ENCODE peak calls at places on chromosomes 3 and 15, in nine cellular contexts. K, U, N, R, E, V, X, G and T are unnamed samples.

GRCh38 chr3:123881771-123882170 is 2.4 kb downstream of the MYLK start:
- DNase-seq in K (no peak), U (no peak), N (no peak), R (no peak), E (no peak), V (no peak), X (no peak), G (no peak), T (no peak)

GRCh38 chr3:140117111-140117526 is 182.1 kb downstream of the CLSTN2 start:
- DNase-seq in K (no peak), U (peak), N (no peak), R (no peak), E (no peak), V (no peak), X (no peak), G (no peak), T (peak)

GRCh38 chr15:29913528-29914135 is 91.4 kb upstream of the TJP1 start:
- DNase-seq in K (no peak), U (no peak), N (no peak), R (no peak), E (no peak), V (no peak), X (no peak), G (no peak), T (no peak)

GRCh38 chr3:69914395-69914794 is 85.1 kb upstream of the SAMMSON start:
- DNase-seq in K (no peak), U (no peak), N (no peak), R (no peak), E (no peak), V (no peak), X (no peak), G (no peak), T (no peak)

GRCh38 chr15:55530861-55531313 is 22.9 kb upstream of the DNAAF4 start:
- DNase-seq in K (no peak), U (no peak), N (no peak), R (no peak), E (no peak), V (no peak), X (peak), G (no peak), T (no peak)

GRCh38 chr3:147735662-147736061 is 326.5 kb downstream of the ZIC1 start:
- DNase-seq in K (no peak), U (no peak), N (no peak), R (no peak), E (no peak), V (no peak), X (no peak), G (no peak), T (no peak)

GRCh38 chr15:67120009-67120838 is 54.8 kb downstream of the SMAD3 start:
- DNase-seq in K (no peak), U (no peak), N (no peak), R (no peak), E (no peak), V (no peak), X (no peak), G (no peak), T (no peak)

GRCh38 chr3:111715911-111716523 is 120.9 kb upstream of the ZBED2 start:
- DNase-seq in K (no peak), U (peak), N (no peak), R (no peak), E (peak), V (no peak), X (peak), G (peak), T (no peak)

GRCh38 chr3:172285844-172286243 is 162.4 kb downstream of the GHSR start:
- DNase-seq in K (no peak), U (no peak), N (no peak), R (no peak), E (no peak), V (no peak), X (no peak), G (no peak), T (no peak)

GRCh38 chr3:126117786-126118185 is 33.9 kb upstream of the SLC41A3 start:
- DNase-seq in K (no peak), U (no peak), N (no peak), R (no peak), E (no peak), V (no peak), X (no peak), G (no peak), T (peak)

GRCh38 chr3:180430896-180431295 is 171.1 kb upstream of the TTC14 start:
- DNase-seq in K (no peak), U (no peak), N (no peak), R (no peak), E (no peak), V (no peak), X (no peak), G (no peak), T (no peak)

GRCh38 chr15:83170474-83171165 is 37.0 kb downstream of the HDGFL3 start:
- DNase-seq in K (no peak), U (no peak), N (no peak), R (no peak), E (no peak), V (no peak), X (no peak), G (no peak), T (no peak)

GRCh38 chr3:194421-194820 is 2.1 kb upstream of the CHL1 start:
- DNase-seq in K (no peak), U (no peak), N (no peak), R (no peak), E (no peak), V (no peak), X (no peak), G (no peak), T (no peak)

GRCh38 chr3:70090322-70090913 is 90.9 kb downstream of the SAMMSON start:
- DNase-seq in K (no peak), U (no peak), N (no peak), R (no peak), E (no peak), V (no peak), X (peak), G (no peak), T (no peak)

GRCh38 chr3:159938712-159939111 is 49.9 kb upstream of the IL12A start:
- DNase-seq in K (no peak), U (no peak), N (no peak), R (no peak), E (no peak), V (no peak), X (no peak), G (no peak), T (no peak)

GRCh38 chr15:52651868-52652267 is 27.3 kb downstream of the ATOSA start:
- DNase-seq in K (no peak), U (peak), N (peak), R (no peak), E (peak), V (peak), X (peak), G (peak), T (peak)

GRCh38 chr3:23329471-23329870 is 126.3 kb downstream of the UBE2E2 start:
- DNase-seq in K (no peak), U (no peak), N (no peak), R (no peak), E (no peak), V (no peak), X (no peak), G (no peak), T (no peak)

GRCh38 chr3:53005338-53005737 is 40.5 kb downstream of the SFMBT1 start:
- DNase-seq in K (no peak), U (no peak), N (no peak), R (no peak), E (no peak), V (no peak), X (no peak), G (no peak), T (no peak)

GRCh38 chr3:186971578-186971977 is 41.3 kb downstream of the ST6GAL1 start:
- DNase-seq in K (no peak), U (no peak), N (no peak), R (no peak), E (no peak), V (no peak), X (no peak), G (no peak), T (no peak)

GRCh38 chr15:65201918-65202317 is 9.4 kb downstream of the CILP start:
- DNase-seq in K (no peak), U (no peak), N (no peak), R (no peak), E (no peak), V (no peak), X (no peak), G (no peak), T (no peak)

GRCh38 chr3:36890261-36890660 is 54.6 kb downstream of the TRANK1 start:
- DNase-seq in K (no peak), U (no peak), N (no peak), R (no peak), E (no peak), V (no peak), X (no peak), G (no peak), T (peak)

GRCh38 chr3:27252646-27253045 is 116.5 kb downstream of the NEK10 start:
- DNase-seq in K (no peak), U (no peak), N (no peak), R (no peak), E (no peak), V (no peak), X (no peak), G (no peak), T (no peak)

GRCh38 chr3:51379301-51379700 is 5.8 kb upstream of the MANF start:
- DNase-seq in K (peak), U (no peak), N (no peak), R (no peak), E (no peak), V (peak), X (no peak), G (no peak), T (no peak)

GRCh38 chr3:33250712-33251111 is 26.5 kb upstream of the FBXL2 start:
- DNase-seq in K (no peak), U (no peak), N (no peak), R (peak), E (no peak), V (no peak), X (peak), G (no peak), T (no peak)

GRCh38 chr3:178845446-178846118 is 226.0 kb downstream of the ZMAT3 start:
- DNase-seq in K (no peak), U (no peak), N (no peak), R (no peak), E (no peak), V (no peak), X (no peak), G (no peak), T (no peak)

GRCh38 chr3:29693863-29694262 is 413.0 kb downstream of the RBMS3 start:
- DNase-seq in K (no peak), U (no peak), N (no peak), R (peak), E (no peak), V (peak), X (peak), G (no peak), T (no peak)

GRCh38 chr3:77868725-77869124 is 828.8 kb downstream of the ROBO2 start:
- DNase-seq in K (no peak), U (no peak), N (no peak), R (no peak), E (no peak), V (no peak), X (no peak), G (no peak), T (no peak)

GRCh38 chr3:113105980-113106379 is 105.4 kb upstream of the BOC start:
- DNase-seq in K (no peak), U (no peak), N (no peak), R (no peak), E (no peak), V (no peak), X (no peak), G (no peak), T (no peak)

GRCh38 chr15:31437686-31438085 is 111.1 kb downstream of the KLF13 start:
- DNase-seq in K (no peak), U (no peak), N (no peak), R (no peak), E (no peak), V (no peak), X (no peak), G (no peak), T (no peak)

GRCh38 chr3:129597792-129598381 is 8.6 kb downstream of the PLXND1 start:
- DNase-seq in K (no peak), U (no peak), N (no peak), R (peak), E (no peak), V (no peak), X (no peak), G (no peak), T (no peak)

GRCh38 chr3:189787622-189788021 is 156.4 kb downstream of the TP63 start:
- DNase-seq in K (no peak), U (no peak), N (no peak), R (no peak), E (no peak), V (no peak), X (no peak), G (no peak), T (no peak)

GRCh38 chr15:51161491-51162260 is 67.0 kb upstream of the TNFAIP8L3 start:
- DNase-seq in K (no peak), U (no peak), N (no peak), R (no peak), E (no peak), V (no peak), X (no peak), G (no peak), T (no peak)

GRCh38 chr3:129892486-129892856 is 1.0 kb downstream of the TMCC1 start:
- DNase-seq in K (no peak), U (no peak), N (no peak), R (no peak), E (no peak), V (no peak), X (peak), G (peak), T (peak)